ENCODE peak calls at places on chromosomes 2 and 18, in four cellular contexts. N, W, Z and L are unnamed samples.

GRCh38 chr2:230473378-230473777 is 57.4 kb downstream of the SP100 start:
- DNase-seq in N (no peak), W (no peak), Z (no peak), L (no peak)

GRCh38 chr2:11422491-11422865 is 43.5 kb downstream of the E2F6 start:
- DNase-seq in N (no peak), W (no peak), Z (no peak), L (no peak)

GRCh38 chr2:238169708-238170251 is 11.0 kb downstream of the ERFE start:
- DNase-seq in N (peak), W (no peak), Z (no peak), L (peak)

GRCh38 chr2:105052773-105053172 is 14.9 kb downstream of the MRPS9 start:
- DNase-seq in N (no peak), W (no peak), Z (no peak), L (no peak)

GRCh38 chr2:111219285-111219684 is 98.6 kb downstream of the BCL2L11 start:
- DNase-seq in N (no peak), W (peak), Z (no peak), L (no peak)

GRCh38 chr18:70024088-70024487 is 76.4 kb upstream of the CD226 start:
- DNase-seq in N (no peak), W (no peak), Z (no peak), L (no peak)

GRCh38 chr2:132606649-132607048 is 63.4 kb downstream of the LYPD1 start:
- DNase-seq in N (no peak), W (no peak), Z (no peak), L (no peak)

GRCh38 chr2:233711312-233712008 is 1.2 kb upstream of the UGT1A5 start:
- DNase-seq in N (peak), W (peak), Z (peak), L (peak)

GRCh38 chr2:73239776-73240175 is 5.7 kb downstream of the CCT7 start:
- DNase-seq in N (no peak), W (no peak), Z (no peak), L (peak)

DNA sequence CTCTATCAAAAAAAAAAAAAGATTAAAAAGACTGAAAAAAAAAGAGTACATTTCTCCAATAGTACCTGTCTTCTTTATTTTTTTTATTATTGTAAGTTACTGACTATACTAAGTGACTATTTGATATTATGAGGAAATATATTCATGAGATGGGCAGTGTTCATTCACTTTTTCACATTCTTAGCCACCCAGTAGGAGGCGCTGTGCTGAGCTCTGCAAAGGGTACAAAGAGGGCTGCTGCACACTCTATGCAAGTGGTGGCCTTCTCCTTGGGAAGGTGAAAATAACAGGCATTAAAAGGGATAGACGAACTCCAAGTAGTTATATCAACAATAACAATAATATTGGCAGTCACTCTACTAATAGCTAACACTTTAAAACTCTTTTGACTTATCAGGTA is 1034.9 kb upstream of the FANCL start:
- DNase-seq in N (no peak), W (peak), Z (no peak), L (no peak)
- TF ChIP-seq CTCF in N (no peak), W (peak), Z (no peak), L (no peak)

GRCh38 chr2:242057379-242058040 is 188.0 kb downstream of the RTP5 start:
- DNase-seq in N (no peak), W (no peak), Z (no peak), L (no peak)

GRCh38 chr2:242054881-242055801 is 185.6 kb downstream of the RTP5 start:
- DNase-seq in N (no peak), W (no peak), Z (no peak), L (no peak)

GRCh38 chr2:242056026-242056425 is 186.5 kb downstream of the RTP5 start:
- DNase-seq in N (no peak), W (no peak), Z (no peak), L (no peak)

GRCh38 chr2:242058116-242058680 is 188.7 kb downstream of the RTP5 start:
- DNase-seq in N (no peak), W (no peak), Z (no peak), L (no peak)

DNA sequence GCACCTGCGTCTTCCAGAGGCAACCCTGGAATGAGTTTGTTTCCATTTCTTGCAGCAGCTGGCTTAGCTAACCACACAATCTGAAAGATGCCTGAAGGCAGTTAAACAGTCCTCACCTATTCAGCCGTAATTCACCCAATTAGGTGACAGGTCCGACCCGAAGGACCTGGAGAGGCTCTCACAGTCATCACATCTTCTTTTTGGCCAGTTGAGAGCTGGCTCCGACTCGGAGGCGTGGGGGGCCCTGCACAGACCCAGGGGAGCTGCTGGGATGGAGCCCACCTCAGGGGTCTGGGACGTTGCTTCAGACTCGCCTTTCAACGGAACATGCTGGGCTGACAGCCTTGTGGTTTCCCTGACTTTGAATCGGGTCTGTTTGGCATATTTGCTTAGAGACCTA is 187.3 kb downstream of the RTP5 start:
- DNase-seq in N (no peak), W (no peak), Z (no peak), L (no peak)
- TF ChIP-seq CTCF in N (no peak), W (no peak), Z (no peak), L (no peak)

GRCh38 chr2:163664610-163665009 is 71.2 kb downstream of the FIGN start:
- DNase-seq in N (no peak), W (no peak), Z (no peak), L (no peak)
- TF ChIP-seq CTCF in N (no peak), W (no peak), Z (no peak), L (no peak)

DNA sequence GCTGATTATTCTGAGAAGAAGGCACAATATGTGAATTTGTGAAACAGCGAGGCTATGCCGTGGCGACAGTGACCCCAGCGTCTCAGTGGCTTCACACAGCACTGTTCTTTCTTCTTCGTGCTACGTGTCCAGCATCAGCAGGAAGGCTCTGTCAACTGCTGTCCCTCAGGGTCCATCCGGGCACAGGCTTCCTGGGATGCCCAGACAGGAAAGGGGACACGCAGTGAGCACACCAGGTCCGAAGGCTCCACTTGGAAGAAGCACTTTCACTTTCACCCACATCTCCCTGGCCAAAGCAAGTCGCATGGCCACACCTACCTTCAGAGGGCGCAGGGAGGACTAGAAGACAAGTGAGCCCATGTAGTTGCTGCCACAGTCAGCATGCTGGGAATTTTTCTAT is 47.3 kb downstream of the PTGR3 start:
- DNase-seq in N (peak), W (no peak), Z (no peak), L (peak)
- TF ChIP-seq CTCF in N (no peak), W (no peak), Z (no peak), L (peak)

GRCh38 chr2:17380003-17380402 is 138.2 kb downstream of the RAD51AP2 start:
- DNase-seq in N (no peak), W (no peak), Z (no peak), L (no peak)
- TF ChIP-seq CTCF in N (no peak), W (no peak), Z (no peak), L (no peak)

GRCh38 chr2:8171608-8172007 is 510.2 kb upstream of the ID2 start:
- DNase-seq in N (no peak), W (no peak), Z (no peak), L (no peak)
- TF ChIP-seq CTCF in N (no peak), W (no peak), Z (no peak), L (no peak)